ENCODE peak calls at places on chromosomes 2 and 18, in ten cellular contexts. One of them, this sample, is unnamed.

GRCh38 chr2:108287169-108287568 is 1.5 kb upstream of the SULT1C2 start:
- DNase-seq in OCI-LY7: no peak
- DNase-seq in MM.1S: no peak
- DNase-seq in IMR-90: no peak
- DNase-seq in Karpas-422: no peak
- DNase-seq in GM12878: no peak
- DNase-seq in PC-9: no peak
- DNase-seq in PC-3: no peak
- DNase-seq in GM23248: peak; percentile 6
- DNase-seq in fibroblast of lung: no peak
- DNase-seq in this sample: no peak

GRCh38 chr18:23921716-23922285 is 92.8 kb upstream of the TTC39C start:
- DNase-seq in OCI-LY7: no peak
- DNase-seq in MM.1S: no peak
- DNase-seq in IMR-90: no peak
- DNase-seq in Karpas-422: no peak
- DNase-seq in GM12878: no peak
- DNase-seq in PC-9: no peak
- DNase-seq in PC-3: no peak
- DNase-seq in GM23248: no peak
- DNase-seq in fibroblast of lung: no peak
- DNase-seq in this sample: no peak

GRCh38 chr18:5506174-5506573 is 37.6 kb downstream of the EPB41L3 start:
- DNase-seq in OCI-LY7: no peak
- DNase-seq in MM.1S: no peak
- DNase-seq in IMR-90: no peak
- DNase-seq in Karpas-422: no peak
- DNase-seq in GM12878: no peak
- DNase-seq in PC-9: no peak
- DNase-seq in PC-3: no peak
- DNase-seq in GM23248: no peak
- DNase-seq in fibroblast of lung: no peak
- DNase-seq in this sample: no peak

GRCh38 chr2:50344509-50345106 is 687.3 kb downstream of the NRXN1 start:
- DNase-seq in OCI-LY7: peak; percentile 1
- DNase-seq in MM.1S: no peak
- DNase-seq in IMR-90: no peak
- DNase-seq in Karpas-422: no peak
- DNase-seq in GM12878: no peak
- DNase-seq in PC-9: no peak
- DNase-seq in PC-3: no peak
- DNase-seq in GM23248: no peak
- DNase-seq in fibroblast of lung: no peak
- DNase-seq in this sample: no peak

GRCh38 chr2:25369876-25370275 is 28.2 kb upstream of the DNMT3A start:
- DNase-seq in OCI-LY7: no peak
- DNase-seq in MM.1S: no peak
- DNase-seq in IMR-90: no peak
- DNase-seq in Karpas-422: no peak
- DNase-seq in GM12878: no peak
- DNase-seq in PC-9: no peak
- DNase-seq in PC-3: no peak
- DNase-seq in GM23248: no peak
- DNase-seq in fibroblast of lung: no peak
- DNase-seq in this sample: no peak

GRCh38 chr2:232088771-232089170 is 127.3 kb downstream of the DIS3L2 start:
- DNase-seq in OCI-LY7: no peak
- DNase-seq in MM.1S: no peak
- DNase-seq in IMR-90: no peak
- DNase-seq in Karpas-422: no peak
- DNase-seq in GM12878: no peak
- DNase-seq in PC-9: no peak
- DNase-seq in PC-3: no peak
- DNase-seq in GM23248: no peak
- DNase-seq in fibroblast of lung: no peak
- DNase-seq in this sample: no peak

GRCh38 chr2:20678751-20679150 is 11.8 kb downstream of the GDF7 start:
- DNase-seq in OCI-LY7: no peak
- DNase-seq in MM.1S: peak; percentile 50
- DNase-seq in IMR-90: no peak
- DNase-seq in Karpas-422: no peak
- DNase-seq in GM12878: no peak
- DNase-seq in PC-9: no peak
- DNase-seq in PC-3: no peak
- DNase-seq in GM23248: no peak
- DNase-seq in fibroblast of lung: no peak
- DNase-seq in this sample: no peak

GRCh38 chr18:21826196-21826595 is 85.6 kb downstream of the MIB1 start:
- DNase-seq in OCI-LY7: no peak
- DNase-seq in MM.1S: peak; percentile 73
- DNase-seq in IMR-90: peak; percentile 70
- DNase-seq in Karpas-422: no peak
- DNase-seq in GM12878: no peak
- DNase-seq in PC-9: no peak
- DNase-seq in PC-3: peak; percentile 49
- DNase-seq in GM23248: peak; percentile 82
- DNase-seq in fibroblast of lung: peak; percentile 61
- DNase-seq in this sample: peak; percentile 78

GRCh38 chr2:169361706-169362345 is 508 bp downstream of the LRP2 start:
- DNase-seq in OCI-LY7: no peak
- DNase-seq in MM.1S: no peak
- DNase-seq in IMR-90: no peak
- DNase-seq in Karpas-422: no peak
- DNase-seq in GM12878: no peak
- DNase-seq in PC-9: no peak
- DNase-seq in PC-3: no peak
- DNase-seq in GM23248: peak; percentile 42
- DNase-seq in fibroblast of lung: no peak
- DNase-seq in this sample: peak; percentile 4

GRCh38 chr2:19614066-19614465 is 255.6 kb upstream of the OSR1 start:
- DNase-seq in OCI-LY7: no peak
- DNase-seq in MM.1S: no peak
- DNase-seq in IMR-90: peak; percentile 16
- DNase-seq in Karpas-422: no peak
- DNase-seq in GM12878: no peak
- DNase-seq in PC-9: no peak
- DNase-seq in PC-3: peak; percentile 16
- DNase-seq in GM23248: peak; percentile 80
- DNase-seq in fibroblast of lung: no peak
- DNase-seq in this sample: peak; percentile 77

GRCh38 chr2:230666885-230667712 is 45.5 kb upstream of the CAB39 start:
- DNase-seq in OCI-LY7: no peak
- DNase-seq in MM.1S: no peak
- DNase-seq in IMR-90: peak; percentile 69
- DNase-seq in Karpas-422: no peak
- DNase-seq in GM12878: no peak
- DNase-seq in PC-9: no peak
- DNase-seq in PC-3: peak; percentile 42
- DNase-seq in GM23248: peak; percentile 42
- DNase-seq in fibroblast of lung: peak; percentile 92
- DNase-seq in this sample: peak; percentile 63

GRCh38 chr18:53796042-53796729 is 428.3 kb downstream of the MBD2 start:
- DNase-seq in OCI-LY7: no peak
- DNase-seq in MM.1S: no peak
- DNase-seq in IMR-90: peak; percentile 1
- DNase-seq in Karpas-422: no peak
- DNase-seq in GM12878: no peak
- DNase-seq in PC-9: peak; percentile 2
- DNase-seq in PC-3: peak; percentile 89
- DNase-seq in GM23248: peak; percentile 96
- DNase-seq in fibroblast of lung: peak; percentile 79
- DNase-seq in this sample: peak; percentile 91

GRCh38 chr2:167136876-167137579 is 248.7 kb downstream of the XIRP2 start:
- DNase-seq in OCI-LY7: no peak
- DNase-seq in MM.1S: no peak
- DNase-seq in IMR-90: peak; percentile 28
- DNase-seq in Karpas-422: no peak
- DNase-seq in GM12878: no peak
- DNase-seq in PC-9: no peak
- DNase-seq in PC-3: peak; percentile 71
- DNase-seq in GM23248: no peak
- DNase-seq in fibroblast of lung: no peak
- DNase-seq in this sample: peak; percentile 12

GRCh38 chr2:157172866-157173578 is 84.5 kb upstream of the GALNT5 start:
- DNase-seq in OCI-LY7: no peak
- DNase-seq in MM.1S: no peak
- DNase-seq in IMR-90: peak; percentile 59
- DNase-seq in Karpas-422: no peak
- DNase-seq in GM12878: no peak
- DNase-seq in PC-9: no peak
- DNase-seq in PC-3: no peak
- DNase-seq in GM23248: peak; percentile 46
- DNase-seq in fibroblast of lung: peak; percentile 76
- DNase-seq in this sample: no peak

GRCh38 chr2:79129260-79129659 is 9.0 kb downstream of the REG1A start:
- DNase-seq in OCI-LY7: no peak
- DNase-seq in MM.1S: no peak
- DNase-seq in IMR-90: no peak
- DNase-seq in Karpas-422: no peak
- DNase-seq in GM12878: no peak
- DNase-seq in PC-9: no peak
- DNase-seq in PC-3: no peak
- DNase-seq in GM23248: no peak
- DNase-seq in fibroblast of lung: no peak
- DNase-seq in this sample: no peak

GRCh38 chr2:79128406-79128805 is 8.1 kb downstream of the REG1A start:
- DNase-seq in OCI-LY7: no peak
- DNase-seq in MM.1S: no peak
- DNase-seq in IMR-90: no peak
- DNase-seq in Karpas-422: no peak
- DNase-seq in GM12878: no peak
- DNase-seq in PC-9: no peak
- DNase-seq in PC-3: no peak
- DNase-seq in GM23248: no peak
- DNase-seq in fibroblast of lung: no peak
- DNase-seq in this sample: no peak

DNA sequence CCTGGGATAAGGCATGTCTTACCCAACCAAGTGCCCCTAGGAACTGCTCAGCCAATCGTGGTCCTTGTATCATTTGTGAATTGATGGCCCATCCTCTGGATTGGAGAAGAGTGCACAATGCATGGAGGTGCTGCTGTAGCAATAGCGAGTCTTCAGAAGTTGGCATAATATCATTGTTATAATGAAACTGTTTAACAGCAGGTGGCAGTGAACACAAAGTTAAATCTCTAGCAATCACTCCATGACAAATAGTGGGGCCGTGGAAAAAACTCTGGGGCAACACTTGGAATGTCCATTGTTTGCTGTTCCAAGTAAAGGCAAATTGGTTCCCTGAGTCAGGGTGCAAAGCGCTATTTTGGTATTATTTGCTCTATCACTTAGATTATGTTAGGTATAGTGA is 11.4 kb downstream of the REG1A start:
- DNase-seq in OCI-LY7: no peak
- DNase-seq in MM.1S: no peak
- DNase-seq in IMR-90: no peak
- DNase-seq in Karpas-422: peak; percentile 51
- DNase-seq in GM12878: no peak
- DNase-seq in PC-9: no peak
- DNase-seq in PC-3: no peak
- DNase-seq in GM23248: no peak
- DNase-seq in fibroblast of lung: no peak
- DNase-seq in this sample: no peak
- H2AFZ ChIP-seq in OCI-LY7: no peak overlapping the region
- H2AFZ ChIP-seq in MM.1S: no peak overlapping the region
- H2AFZ ChIP-seq in IMR-90: no peak overlapping the region
- H2AFZ ChIP-seq in Karpas-422: no peak overlapping the region
- H2AFZ ChIP-seq in GM12878: no peak overlapping the region
- H2AFZ ChIP-seq in PC-9: no peak overlapping the region
- H2AFZ ChIP-seq in PC-3: no peak overlapping the region
- H2AFZ ChIP-seq in GM23248: no peak overlapping the region
- H2AFZ ChIP-seq in fibroblast of lung: no peak overlapping the region
- H2AFZ ChIP-seq in this sample: no peak overlapping the region

GRCh38 chr2:14756122-14756541 is 123.6 kb downstream of the LRATD1 start:
- DNase-seq in OCI-LY7: no peak
- DNase-seq in MM.1S: peak; percentile 21
- DNase-seq in IMR-90: peak; percentile 32
- DNase-seq in Karpas-422: no peak
- DNase-seq in GM12878: no peak
- DNase-seq in PC-9: no peak
- DNase-seq in PC-3: peak; percentile 28
- DNase-seq in GM23248: peak; percentile 70
- DNase-seq in fibroblast of lung: peak; percentile 19
- DNase-seq in this sample: peak; percentile 23
- H2AFZ ChIP-seq in OCI-LY7: no peak overlapping the region
- H2AFZ ChIP-seq in MM.1S: peak overlapping the region; percentile 15
- H2AFZ ChIP-seq in IMR-90: no peak overlapping the region
- H2AFZ ChIP-seq in Karpas-422: no peak overlapping the region
- H2AFZ ChIP-seq in GM12878: no peak overlapping the region
- H2AFZ ChIP-seq in PC-9: no peak overlapping the region
- H2AFZ ChIP-seq in PC-3: no peak overlapping the region
- H2AFZ ChIP-seq in GM23248: peak overlapping the region; percentile 51
- H2AFZ ChIP-seq in fibroblast of lung: peak overlapping the region; percentile 12
- H2AFZ ChIP-seq in this sample: peak overlapping the region; percentile 23

GRCh38 chr2:8551622-8552074 is 130.2 kb upstream of the ID2 start:
- DNase-seq in OCI-LY7: peak; percentile 78
- DNase-seq in MM.1S: no peak
- DNase-seq in IMR-90: no peak
- DNase-seq in Karpas-422: no peak
- DNase-seq in GM12878: no peak
- DNase-seq in PC-9: no peak
- DNase-seq in PC-3: no peak
- DNase-seq in GM23248: no peak
- DNase-seq in fibroblast of lung: no peak
- DNase-seq in this sample: no peak
- H2AFZ ChIP-seq in OCI-LY7: no peak overlapping the region
- H2AFZ ChIP-seq in MM.1S: no peak overlapping the region
- H2AFZ ChIP-seq in IMR-90: peak overlapping the region; percentile 23
- H2AFZ ChIP-seq in Karpas-422: peak overlapping the region; percentile 95
- H2AFZ ChIP-seq in GM12878: peak overlapping the region; percentile 21
- H2AFZ ChIP-seq in PC-9: no peak overlapping the region
- H2AFZ ChIP-seq in PC-3: no peak overlapping the region
- H2AFZ ChIP-seq in GM23248: no peak overlapping the region
- H2AFZ ChIP-seq in fibroblast of lung: no peak overlapping the region
- H2AFZ ChIP-seq in this sample: no peak overlapping the region

DNA sequence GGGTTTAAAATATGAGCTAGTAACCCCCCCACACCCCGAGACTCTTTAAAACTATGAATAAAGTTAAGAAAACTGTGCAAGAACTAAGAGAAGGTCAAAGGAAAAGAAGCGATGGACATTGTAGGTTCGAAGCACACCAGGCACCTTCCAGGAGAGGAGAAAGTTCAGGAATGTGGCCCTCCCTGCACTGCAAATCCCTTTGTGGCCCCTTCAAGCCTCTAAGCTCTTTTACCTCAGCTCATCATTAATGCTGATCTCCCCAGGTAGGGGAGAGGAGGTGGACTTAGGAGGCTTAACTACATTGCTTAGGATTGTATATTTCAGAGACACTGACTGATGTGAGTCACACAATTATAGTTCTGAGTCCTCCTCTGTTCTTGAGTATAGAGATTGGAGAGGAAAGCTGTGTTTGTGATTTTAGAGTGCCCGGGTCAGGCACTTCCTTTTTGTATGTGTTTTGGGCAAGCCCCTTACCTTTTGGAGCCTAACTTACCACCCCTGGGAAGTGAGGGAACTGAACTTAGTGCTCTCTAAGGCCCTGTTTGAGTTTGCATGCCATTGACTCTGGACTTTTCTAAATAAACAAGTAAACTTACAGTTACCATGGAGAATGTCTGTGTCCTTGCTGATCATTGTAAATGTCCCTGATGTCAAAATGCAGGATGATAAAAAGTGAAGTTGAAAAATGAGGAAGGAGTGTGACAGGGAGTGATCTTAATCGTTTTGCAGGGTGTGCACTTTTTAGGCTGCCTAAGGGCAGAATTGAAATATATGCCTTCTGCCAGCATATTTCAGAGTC is 140.8 kb upstream of the ZEB2 start:
- DNase-seq in OCI-LY7: no peak
- DNase-seq in MM.1S: no peak
- DNase-seq in IMR-90: peak; percentile 30
- DNase-seq in Karpas-422: no peak
- DNase-seq in GM12878: no peak
- DNase-seq in PC-9: peak; percentile 2
- DNase-seq in PC-3: peak; percentile 61
- DNase-seq in GM23248: peak; percentile 57
- DNase-seq in fibroblast of lung: peak; percentile 17
- DNase-seq in this sample: peak; percentile 57
- H2AFZ ChIP-seq in OCI-LY7: peak overlapping the region; percentile 77
- H2AFZ ChIP-seq in MM.1S: no peak overlapping the region
- H2AFZ ChIP-seq in IMR-90: no peak overlapping the region
- H2AFZ ChIP-seq in Karpas-422: peak overlapping the region; percentile 7
- H2AFZ ChIP-seq in GM12878: no peak overlapping the region
- H2AFZ ChIP-seq in PC-9: no peak overlapping the region
- H2AFZ ChIP-seq in PC-3: peak overlapping the region; percentile 2
- H2AFZ ChIP-seq in GM23248: peak overlapping the region; percentile 59
- H2AFZ ChIP-seq in fibroblast of lung: no peak overlapping the region
- H2AFZ ChIP-seq in this sample: peak overlapping the region; percentile 73